ENCODE peak calls at places on chromosomes 13 and 19, in eight cellular contexts. T is H1, W is right atrium auricular region, U is BE2C, B is pancreas, F is mammary epithelial cell, I is A549, C is aorta. K is an unnamed sample.

GRCh38 chr13:65985632-65986031 is 1244.5 kb downstream of the PCDH9 start:
- DNase-seq in I (peak; percentile 57), W (no peak), T (peak; percentile 69), C (no peak), F (no peak), B (no peak), U (peak; percentile 25), K (no peak)

GRCh38 chr13:100131863-100132574 is 43.1 kb downstream of the PCCA start:
- DNase-seq in W (no peak), C (no peak), F (peak; percentile 89), U (peak; percentile 34), I (peak; percentile 63), T (no peak), B (no peak), K (no peak)

GRCh38 chr13:102847272-102848234 is 1.7 kb downstream of the ERCC5 start:
- DNase-seq in F (peak; percentile 13), U (no peak), W (no peak), I (peak; percentile 27), B (no peak), T (no peak), C (no peak), K (no peak)

GRCh38 chr13:43331676-43332075 is 308.3 kb downstream of the DNAJC15 start:
- DNase-seq in C (no peak), W (no peak), F (no peak), I (no peak), B (no peak), T (no peak), U (no peak), K (peak; percentile 58)

GRCh38 chr13:59492030-59492636 is 671.6 kb downstream of the DIAPH3 start:
- DNase-seq in F (no peak), C (no peak), I (no peak), B (no peak), U (no peak), W (no peak), T (no peak), K (no peak)

GRCh38 chr19:3187662-3188511 is 2.2 kb downstream of the NCLN start:
- DNase-seq in U (no peak), I (no peak), W (no peak), B (no peak), C (peak; percentile 69), T (no peak), F (no peak), K (no peak)

GRCh38 chr19:18020212-18021067 is 12.5 kb downstream of the ARRDC2 start:
- DNase-seq in U (no peak), F (no peak), T (no peak), B (peak; percentile 78), C (peak; percentile 98), I (no peak), W (peak; percentile 96), K (peak; percentile 90)

GRCh38 chr13:111209613-111210012 is 94.5 kb downstream of the ARHGEF7 start:
- DNase-seq in W (no peak), B (no peak), C (no peak), I (no peak), F (no peak), U (no peak), T (no peak), K (no peak)

GRCh38 chr13:52036037-52036436 is 11.5 kb downstream of the UTP14C start:
- DNase-seq in C (no peak), F (no peak), W (no peak), B (no peak), U (no peak), I (no peak), T (no peak), K (no peak)

GRCh38 chr13:26377038-26377437 is 123.1 kb downstream of the CDK8 start:
- DNase-seq in C (no peak), F (peak; percentile 4), W (no peak), B (no peak), T (peak; percentile 59), U (peak; percentile 51), I (peak; percentile 20), K (peak; percentile 9)

GRCh38 chr13:95083758-95084157 is 217.5 kb downstream of the ABCC4 start:
- DNase-seq in I (peak; percentile 17), U (no peak), W (no peak), C (no peak), F (peak; percentile 65), B (no peak), T (no peak), K (no peak)

GRCh38 chr13:98181106-98181815 is 4.2 kb upstream of the RNF113B start:
- DNase-seq in I (no peak), T (no peak), U (no peak), F (no peak), B (no peak), C (no peak), W (no peak), K (no peak)

GRCh38 chr19:1566392-1567115 is 1.6 kb downstream of the MEX3D start:
- DNase-seq in T (peak; percentile 80), C (peak; percentile 87), U (peak; percentile 86), W (peak; percentile 82), I (peak; percentile 69), B (peak; percentile 45), F (peak; percentile 77), K (peak; percentile 87)

DNA sequence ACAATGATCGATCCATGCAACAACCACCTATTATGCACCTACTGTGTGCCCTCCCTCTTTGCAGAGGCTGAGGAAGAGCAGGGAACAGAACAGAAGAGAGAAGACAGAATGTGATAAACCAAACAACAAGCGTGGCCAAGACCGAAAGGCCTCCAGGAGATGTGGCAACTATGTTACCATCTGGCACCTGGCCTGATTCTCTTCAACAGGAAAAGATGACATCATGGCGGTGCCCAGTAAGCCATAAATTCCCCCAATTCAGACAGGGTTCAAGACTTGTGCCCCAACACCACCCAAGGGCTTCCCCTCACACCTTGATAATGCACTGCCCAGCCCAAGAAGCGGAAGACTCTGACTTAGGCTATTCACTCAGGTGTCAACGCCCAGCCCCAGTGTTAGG is 44.3 kb downstream of the SLC7A1 start:
- DNase-seq in F (no peak), T (no peak), C (no peak), I (no peak), W (no peak), B (no peak), U (no peak), K (no peak)
- H3K4me1 ChIP-seq in F (no peaks in the 10 kb centered on the region), T (no peaks in the 10 kb centered on the region), C (no peaks in the 10 kb centered on the region), I (no peaks in the 10 kb centered on the region), W (peaks cover 8% of the 10 kb centered on the region), B (peaks cover 13% of the 10 kb centered on the region), U (peaks cover 10% of the 10 kb centered on the region), K (peaks cover 1% of the 10 kb centered on the region)

GRCh38 chr19:48632692-48633147 is 4.5 kb downstream of the DBP start:
- DNase-seq in T (no peak), F (peak; percentile 86), B (no peak), U (no peak), W (no peak), I (no peak), C (no peak), K (no peak)

GRCh38 chr19:48633148-48634035 is 3.8 kb downstream of the DBP start:
- DNase-seq in T (no peak), F (no peak), B (no peak), I (no peak), W (no peak), C (no peak), U (no peak), K (peak; percentile 60)

GRCh38 chr19:48634424-48635262 is 2.5 kb downstream of the DBP start:
- DNase-seq in C (peak; percentile 98), T (peak; percentile 97), I (peak; percentile 99), F (peak; percentile 91), B (peak; percentile 96), U (peak; percentile 96), W (peak; percentile 98), K (peak; percentile 99)

GRCh38 chr19:48635263-48635965 is 1.8 kb downstream of the DBP start:
- DNase-seq in U (peak; percentile 79), C (peak; percentile 90), B (peak; percentile 75), F (no peak), W (no peak), I (peak; percentile 73), T (peak; percentile 84), K (peak; percentile 76)

DNA sequence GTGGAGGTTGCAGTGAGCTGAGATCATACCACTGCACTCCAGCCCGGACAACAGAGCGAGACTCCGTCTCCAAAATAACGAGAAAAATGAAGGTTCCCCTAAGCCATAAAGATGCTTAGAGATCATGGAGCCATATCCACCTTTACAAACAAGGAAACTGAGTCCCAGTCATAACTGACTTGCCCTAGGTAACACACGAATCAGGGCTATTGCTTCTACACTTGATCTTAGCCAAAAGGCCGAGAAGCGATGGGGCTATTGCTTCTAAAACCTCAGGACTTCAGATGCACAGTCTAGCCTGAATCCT is 3.2 kb downstream of the DBP start:
- DNase-seq in I (no peak), B (no peak), F (no peak), C (no peak), T (no peak), U (no peak), W (no peak), K (no peak)
- H3K4me1 ChIP-seq in I (peaks cover 55% of the 10 kb centered on the region), B (peaks cover 21% of the 10 kb centered on the region), F (peaks cover 46% of the 10 kb centered on the region), C (no peaks in the 10 kb centered on the region), T (peaks cover 29% of the 10 kb centered on the region), U (peaks cover 27% of the 10 kb centered on the region), W (peaks cover 80% of the 10 kb centered on the region), K (peaks cover 29% of the 10 kb centered on the region)

DNA sequence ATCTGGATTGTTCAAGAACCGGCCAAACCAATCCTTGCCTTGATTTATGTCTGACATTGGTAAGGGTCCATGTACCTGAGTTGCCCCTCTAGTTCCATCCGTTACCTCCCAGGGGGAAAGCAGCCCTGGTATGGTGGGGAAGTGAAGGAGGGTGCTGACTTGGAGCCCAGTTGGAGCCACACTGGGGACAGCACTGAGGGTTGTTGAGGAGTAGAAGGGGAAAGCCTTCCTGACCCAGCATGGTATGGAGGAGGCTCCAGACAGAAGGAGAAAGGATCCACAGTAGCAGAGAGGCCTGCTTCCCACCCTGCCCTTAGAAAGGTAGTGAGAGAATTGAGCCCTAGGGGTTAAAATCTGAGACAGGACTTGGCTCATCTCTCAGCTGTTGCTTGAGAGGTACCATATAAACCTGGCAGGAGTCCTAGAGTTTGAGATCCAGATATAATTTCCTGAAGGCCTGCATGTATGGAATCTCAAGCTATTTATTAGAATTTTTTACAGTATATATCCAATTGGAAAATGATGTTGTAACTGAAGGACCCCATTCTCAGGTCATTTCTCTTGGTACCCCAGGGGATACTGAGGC is 16.7 kb upstream of the FCGBP start:
- DNase-seq in T (no peak), F (no peak), W (no peak), C (no peak), I (no peak), U (no peak), B (no peak), K (no peak)
- H3K4me1 ChIP-seq in T (no peaks in the 10 kb centered on the region), F (no peaks in the 10 kb centered on the region), W (no peaks in the 10 kb centered on the region), C (no peaks in the 10 kb centered on the region), I (peaks cover 21% of the 10 kb centered on the region), U (no peaks in the 10 kb centered on the region), B (no peaks in the 10 kb centered on the region), K (no peaks in the 10 kb centered on the region)

DNA sequence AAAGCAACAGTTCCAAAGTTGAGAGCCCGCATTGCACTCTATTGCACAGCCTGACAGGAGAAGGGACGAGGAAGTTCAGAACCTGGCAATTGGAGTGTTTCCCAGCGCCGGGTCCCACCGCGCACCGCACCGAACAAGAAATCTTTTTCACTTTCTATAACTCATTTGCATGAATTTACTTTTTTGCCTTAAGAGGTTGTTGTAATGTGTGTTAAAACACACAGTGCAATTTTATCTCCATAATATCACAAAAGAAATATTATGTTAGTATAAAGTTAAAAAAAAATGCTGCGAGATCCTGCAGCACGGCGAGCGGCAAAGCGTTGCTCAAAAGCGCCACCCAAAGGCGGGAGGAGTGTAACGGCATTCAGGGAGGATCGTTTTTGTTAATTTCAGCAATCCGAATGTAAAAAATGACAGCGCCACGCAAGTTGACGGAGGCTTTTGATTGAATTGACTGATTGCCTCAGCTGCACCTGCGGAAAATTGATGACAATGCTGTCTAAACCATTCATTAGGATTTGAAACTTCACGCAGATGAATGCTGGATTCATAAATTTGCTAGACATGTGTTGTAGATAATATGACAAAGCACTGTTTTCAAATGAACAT is 303.6 kb upstream of the ZNF507 start:
- DNase-seq in U (peak; percentile 60), C (no peak), I (peak; percentile 47), T (peak; percentile 59), W (no peak), B (peak; percentile 41), F (peak; percentile 29), K (peak; percentile 71)
- H3K4me1 ChIP-seq in U (no peaks in the 10 kb centered on the region), C (no peaks in the 10 kb centered on the region), I (no peaks in the 10 kb centered on the region), T (peaks cover 1% of the 10 kb centered on the region), W (no peaks in the 10 kb centered on the region), B (no peaks in the 10 kb centered on the region), F (no peaks in the 10 kb centered on the region), K (no peaks in the 10 kb centered on the region)